ENCODE peak calls at places on chromosomes 3 and 15, in four cellular contexts. One of them, this sample, is unnamed.

GRCh38 chr3:127750226-127751031 is 71.9 kb downstream of the MGLL start:
- DNase-seq in GM23338: no peak
- DNase-seq in fibroblast of the aortic adventitia: peak; percentile 83
- DNase-seq in dorsolateral prefrontal cortex: no peak
- DNase-seq in this sample: peak; percentile 92

GRCh38 chr15:47399100-47399499 is 318.2 kb upstream of the SEMA6D start:
- DNase-seq in fibroblast of the aortic adventitia: no peak
- DNase-seq in GM23338: no peak
- DNase-seq in dorsolateral prefrontal cortex: no peak
- DNase-seq in this sample: no peak

GRCh38 chr15:92226020-92226612 is 167.6 kb upstream of the ST8SIA2 start:
- DNase-seq in GM23338: peak; percentile 62
- DNase-seq in dorsolateral prefrontal cortex: no peak
- DNase-seq in fibroblast of the aortic adventitia: peak; percentile 18
- DNase-seq in this sample: peak; percentile 42

GRCh38 chr3:133669949-133670524 is 8.3 kb upstream of the TOPBP1 start:
- DNase-seq in fibroblast of the aortic adventitia: no peak
- DNase-seq in dorsolateral prefrontal cortex: no peak
- DNase-seq in GM23338: no peak
- DNase-seq in this sample: no peak

GRCh38 chr3:23017800-23018199 is 185.3 kb upstream of the UBE2E2 start:
- DNase-seq in fibroblast of the aortic adventitia: peak; percentile 68
- DNase-seq in GM23338: no peak
- DNase-seq in dorsolateral prefrontal cortex: no peak
- DNase-seq in this sample: no peak

GRCh38 chr3:20185364-20185732 is 658 bp downstream of the SGO1 start:
- DNase-seq in dorsolateral prefrontal cortex: no peak
- DNase-seq in fibroblast of the aortic adventitia: peak; percentile 7
- DNase-seq in GM23338: peak; percentile 27
- DNase-seq in this sample: peak; percentile 51

GRCh38 chr3:25153130-25153529 is 274.9 kb upstream of the RARB start:
- DNase-seq in dorsolateral prefrontal cortex: no peak
- DNase-seq in fibroblast of the aortic adventitia: no peak
- DNase-seq in GM23338: no peak
- DNase-seq in this sample: no peak

GRCh38 chr3:127560051-127560787 is 30.3 kb downstream of the TPRA1 start:
- DNase-seq in fibroblast of the aortic adventitia: no peak
- DNase-seq in dorsolateral prefrontal cortex: no peak
- DNase-seq in GM23338: no peak
- DNase-seq in this sample: no peak

GRCh38 chr3:173275740-173276139 is 121.8 kb upstream of the NLGN1 start:
- DNase-seq in fibroblast of the aortic adventitia: no peak
- DNase-seq in GM23338: peak; percentile 72
- DNase-seq in dorsolateral prefrontal cortex: no peak
- DNase-seq in this sample: peak; percentile 38

GRCh38 chr3:188978772-188979171 is 193.0 kb upstream of the TPRG1 start:
- DNase-seq in fibroblast of the aortic adventitia: peak; percentile 43
- DNase-seq in GM23338: peak; percentile 4
- DNase-seq in dorsolateral prefrontal cortex: no peak
- DNase-seq in this sample: no peak

GRCh38 chr15:47384776-47385175 is 332.5 kb upstream of the SEMA6D start:
- DNase-seq in dorsolateral prefrontal cortex: no peak
- DNase-seq in GM23338: no peak
- DNase-seq in fibroblast of the aortic adventitia: no peak
- DNase-seq in this sample: no peak

GRCh38 chr3:57911588-57911987 is 96.6 kb upstream of the FLNB start:
- DNase-seq in fibroblast of the aortic adventitia: no peak
- DNase-seq in dorsolateral prefrontal cortex: no peak
- DNase-seq in GM23338: no peak
- DNase-seq in this sample: no peak

GRCh38 chr3:55508335-55508734 is 21.2 kb upstream of the WNT5A start:
- DNase-seq in fibroblast of the aortic adventitia: no peak
- DNase-seq in GM23338: no peak
- DNase-seq in dorsolateral prefrontal cortex: no peak
- DNase-seq in this sample: no peak

GRCh38 chr3:66107855-66108254 is 69.1 kb upstream of the MAGI1 start:
- DNase-seq in GM23338: no peak
- DNase-seq in fibroblast of the aortic adventitia: peak; percentile 95
- DNase-seq in dorsolateral prefrontal cortex: no peak
- DNase-seq in this sample: no peak

GRCh38 chr15:68431792-68432401 is at the start of gene ITGA11:
- DNase-seq in dorsolateral prefrontal cortex: no peak
- DNase-seq in GM23338: peak; percentile 90
- DNase-seq in fibroblast of the aortic adventitia: peak; percentile 54
- DNase-seq in this sample: peak; percentile 21

GRCh38 chr3:51503007-51503406 is 3.2 kb upstream of the DCAF1 start:
- DNase-seq in GM23338: no peak
- DNase-seq in fibroblast of the aortic adventitia: no peak
- DNase-seq in dorsolateral prefrontal cortex: no peak
- DNase-seq in this sample: no peak

GRCh38 chr3:51501833-51502561 is 2.2 kb upstream of the DCAF1 start:
- DNase-seq in dorsolateral prefrontal cortex: peak; percentile 70
- DNase-seq in fibroblast of the aortic adventitia: peak; percentile 82
- DNase-seq in GM23338: peak; percentile 92
- DNase-seq in this sample: peak; percentile 87

GRCh38 chr3:51502562-51502910 is 2.7 kb upstream of the DCAF1 start:
- DNase-seq in fibroblast of the aortic adventitia: no peak
- DNase-seq in dorsolateral prefrontal cortex: no peak
- DNase-seq in GM23338: peak; percentile 25
- DNase-seq in this sample: no peak

GRCh38 chr3:51498871-51499790 is 684 bp downstream of the DCAF1 start:
- DNase-seq in GM23338: peak; percentile 96
- DNase-seq in dorsolateral prefrontal cortex: peak; percentile 76
- DNase-seq in fibroblast of the aortic adventitia: peak; percentile 88
- DNase-seq in this sample: peak; percentile 94

GRCh38 chr3:51500632-51501131 is 867 bp upstream of the DCAF1 start:
- DNase-seq in fibroblast of the aortic adventitia: no peak
- DNase-seq in dorsolateral prefrontal cortex: no peak
- DNase-seq in GM23338: no peak
- DNase-seq in this sample: no peak
- H3K4me3 ChIP-seq in fibroblast of the aortic adventitia: no peak overlapping the region
- H3K4me3 ChIP-seq in dorsolateral prefrontal cortex: peak overlapping the region; percentile 93
- H3K4me3 ChIP-seq in GM23338: peak overlapping the region; percentile 5
- H3K4me3 ChIP-seq in this sample: peak overlapping the region; percentile 47

DNA sequence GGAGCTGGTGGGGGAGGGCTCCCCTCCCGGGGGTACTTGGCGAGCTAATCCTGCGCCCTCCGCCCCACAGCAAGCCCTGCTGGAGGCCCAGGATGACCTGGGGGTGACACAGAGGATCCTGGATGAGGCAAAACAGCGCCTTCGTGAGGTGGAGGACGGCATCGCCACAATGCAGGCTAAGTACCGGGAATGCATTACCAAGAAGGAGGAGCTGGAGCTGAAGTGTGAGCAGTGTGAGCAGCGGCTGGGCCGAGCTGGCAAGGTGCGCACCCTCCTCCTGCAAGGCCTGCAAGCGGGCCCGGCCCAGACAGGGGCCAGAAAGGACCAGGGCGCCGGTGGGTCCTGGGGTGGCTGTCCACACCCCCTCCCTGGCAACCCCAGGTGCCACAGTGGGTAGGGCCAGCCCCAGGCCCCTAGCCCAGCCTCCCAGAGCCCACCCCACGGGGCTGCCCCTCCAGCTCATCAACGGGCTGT is 56.5 kb downstream of the SEMA3G start:
- DNase-seq in dorsolateral prefrontal cortex: no peak
- DNase-seq in fibroblast of the aortic adventitia: no peak
- DNase-seq in GM23338: peak; percentile 80
- DNase-seq in this sample: no peak
- TF ChIP-seq CTCF in dorsolateral prefrontal cortex: no peak
- TF ChIP-seq CTCF in fibroblast of the aortic adventitia: no peak
- TF ChIP-seq CTCF in GM23338: peak; percentile 60
- TF ChIP-seq CTCF in this sample: no peak

DNA sequence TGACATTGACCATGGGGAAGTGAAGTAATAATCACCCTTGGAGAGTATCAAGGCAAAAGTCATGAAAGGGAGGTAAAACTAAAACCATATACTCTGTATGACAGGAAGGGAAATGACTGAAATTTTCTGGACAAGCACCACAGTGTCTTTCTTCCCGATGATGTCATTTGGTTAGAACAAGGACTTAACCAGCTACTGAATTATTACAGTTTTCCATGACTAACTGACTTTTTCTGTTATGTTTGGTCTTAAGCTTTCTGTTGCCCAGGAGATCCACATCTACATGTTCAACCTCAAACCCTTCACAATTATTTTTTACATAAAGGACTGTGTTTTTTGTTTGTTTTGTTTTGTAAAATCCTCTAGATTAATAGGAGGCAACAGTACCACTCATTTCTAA is 191.9 kb upstream of the IL12A start:
- DNase-seq in dorsolateral prefrontal cortex: no peak
- DNase-seq in GM23338: no peak
- DNase-seq in fibroblast of the aortic adventitia: peak; percentile 68
- DNase-seq in this sample: no peak
- H3K4me3 ChIP-seq in dorsolateral prefrontal cortex: no peak overlapping the region
- H3K4me3 ChIP-seq in GM23338: no peak overlapping the region
- H3K4me3 ChIP-seq in fibroblast of the aortic adventitia: no peak overlapping the region
- H3K4me3 ChIP-seq in this sample: no peak overlapping the region

DNA sequence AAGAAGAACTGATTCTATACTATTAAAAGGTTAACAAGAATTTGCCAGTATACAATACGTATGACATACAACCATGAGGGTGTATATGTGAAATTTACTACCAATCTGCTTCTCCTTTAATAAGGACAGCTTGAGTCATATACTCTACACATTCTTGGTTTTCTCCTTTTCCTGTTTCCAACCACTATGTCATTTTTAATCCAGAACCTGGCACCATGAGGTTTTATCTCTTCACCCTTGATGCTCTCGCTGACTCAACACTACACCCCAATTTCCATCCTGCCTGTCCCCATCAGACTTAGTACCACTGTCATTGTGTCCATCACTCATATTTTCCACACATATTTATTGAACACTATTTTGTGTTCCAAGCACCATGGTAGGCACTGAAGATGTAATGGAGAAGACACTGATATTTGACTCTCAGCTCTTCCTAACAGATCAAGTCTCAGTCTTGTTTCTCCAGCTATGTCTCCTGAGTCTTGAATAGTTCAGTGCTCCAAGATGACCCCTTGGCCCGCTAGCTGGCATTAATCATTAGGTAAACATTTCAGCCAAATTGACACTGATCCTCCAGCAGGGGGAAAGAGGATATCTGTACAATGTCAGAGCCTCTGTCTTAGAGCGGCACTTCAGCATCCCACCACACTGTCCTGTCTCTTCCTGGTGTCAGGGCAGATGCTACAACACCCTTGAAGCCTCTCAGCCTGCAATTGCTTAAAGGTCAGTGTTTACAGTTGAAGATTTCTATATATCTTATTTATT is 11.2 kb upstream of the COL8A1 start:
- DNase-seq in fibroblast of the aortic adventitia: no peak
- DNase-seq in dorsolateral prefrontal cortex: no peak
- DNase-seq in GM23338: no peak
- DNase-seq in this sample: peak; percentile 29
- TF ChIP-seq CTCF in fibroblast of the aortic adventitia: no peak
- TF ChIP-seq CTCF in dorsolateral prefrontal cortex: no peak
- TF ChIP-seq CTCF in GM23338: no peak
- TF ChIP-seq CTCF in this sample: no peak

DNA sequence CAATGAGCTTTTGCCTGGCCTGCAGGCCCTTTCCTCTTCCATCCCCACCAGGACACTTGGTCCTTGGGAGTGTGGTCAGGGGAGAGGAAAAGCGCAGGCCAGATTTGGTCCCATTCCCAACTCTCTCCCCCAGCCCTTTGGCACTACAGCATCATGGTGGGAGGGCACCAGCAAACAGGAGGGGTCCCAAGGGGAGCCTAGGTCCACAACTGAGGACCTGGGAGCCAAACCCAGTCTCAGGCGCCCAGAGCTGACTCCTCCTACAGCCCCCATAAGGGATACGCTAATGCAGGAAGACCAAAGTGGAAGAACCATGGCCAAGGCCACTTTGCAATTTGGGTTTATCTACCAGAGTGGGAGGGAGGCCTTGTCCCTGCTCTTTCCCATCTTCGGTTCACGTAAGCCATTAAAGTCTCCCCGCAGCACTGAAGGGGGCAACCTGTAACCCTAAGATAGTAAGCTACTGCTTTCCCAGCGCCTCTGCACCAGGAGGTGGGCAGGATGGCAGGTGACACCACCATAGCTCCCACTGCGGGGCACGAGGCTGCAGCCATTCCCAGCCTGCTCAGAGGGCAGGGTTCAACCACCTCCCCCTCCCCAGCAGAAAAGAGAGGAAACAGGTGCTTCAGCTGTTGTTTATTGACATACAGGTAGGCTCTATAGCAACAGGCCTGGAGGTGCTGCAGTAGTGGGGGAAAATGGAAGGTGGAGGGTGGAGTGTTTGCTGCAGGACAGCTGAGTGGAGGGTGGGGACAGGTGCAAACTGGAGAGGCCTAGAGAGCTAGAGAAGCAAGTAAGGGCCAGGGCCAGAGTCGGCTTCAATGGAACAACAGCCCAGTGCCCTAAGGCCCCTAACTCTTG is 1.1 kb upstream of the GRAMD2A start:
- DNase-seq in fibroblast of the aortic adventitia: no peak
- DNase-seq in GM23338: peak; percentile 20
- DNase-seq in dorsolateral prefrontal cortex: no peak
- DNase-seq in this sample: no peak
- H3K4me3 ChIP-seq in fibroblast of the aortic adventitia: no peak overlapping the region
- H3K4me3 ChIP-seq in GM23338: peak overlapping the region; percentile 50
- H3K4me3 ChIP-seq in dorsolateral prefrontal cortex: no peak overlapping the region
- H3K4me3 ChIP-seq in this sample: no peak overlapping the region

DNA sequence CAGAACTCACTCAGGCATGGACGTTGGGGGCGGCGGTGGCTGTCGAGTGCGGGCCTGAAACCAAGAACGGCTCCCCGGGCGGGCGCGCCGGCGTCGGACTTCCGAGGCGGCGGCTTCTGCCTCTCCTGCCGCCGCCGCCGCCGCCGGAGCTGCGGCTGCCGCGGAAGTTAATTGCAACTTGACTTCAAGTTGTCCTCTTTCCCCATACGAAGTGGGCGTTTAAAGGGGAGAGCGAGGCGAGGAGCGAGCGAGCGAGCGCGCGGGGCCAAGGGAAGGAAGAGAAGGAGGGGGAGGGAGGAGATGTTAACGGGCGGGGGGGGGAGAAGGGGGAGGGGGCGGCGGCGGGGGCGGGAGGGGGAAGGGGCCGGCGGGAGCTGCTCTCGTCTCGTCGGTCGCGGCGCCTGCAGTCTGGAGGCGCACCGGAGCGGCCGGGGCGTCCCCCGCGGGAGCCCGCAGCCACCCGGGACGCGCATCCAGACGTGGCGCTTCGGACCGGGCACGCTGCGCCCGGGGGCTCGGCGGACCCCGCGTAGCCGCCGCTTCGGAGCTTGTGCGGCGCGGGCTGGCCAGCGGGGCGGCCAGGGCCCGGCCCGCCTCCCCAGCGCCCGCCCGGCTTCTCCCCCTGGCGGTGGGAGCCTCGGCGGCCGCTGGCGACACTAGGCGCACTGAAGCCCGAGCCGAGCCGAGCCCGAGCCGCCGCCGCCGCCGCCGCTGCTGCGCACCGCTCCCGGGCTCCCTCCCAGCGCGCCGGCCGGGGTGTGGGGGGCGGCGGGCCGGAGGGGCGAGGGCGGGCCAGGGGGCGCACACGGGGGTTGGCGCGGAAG is 19.7 kb upstream of the SATB1 start:
- DNase-seq in fibroblast of the aortic adventitia: peak; percentile 20
- DNase-seq in GM23338: peak; percentile 77
- DNase-seq in dorsolateral prefrontal cortex: no peak
- DNase-seq in this sample: peak; percentile 40
- TF ChIP-seq CTCF in fibroblast of the aortic adventitia: peak; percentile 46
- TF ChIP-seq CTCF in GM23338: no peak
- TF ChIP-seq CTCF in dorsolateral prefrontal cortex: no peak
- TF ChIP-seq CTCF in this sample: peak; percentile 34

GRCh38 chr3:69764861-69765260 is 25.6 kb downstream of the MITF start:
- DNase-seq in dorsolateral prefrontal cortex: no peak
- DNase-seq in fibroblast of the aortic adventitia: no peak
- DNase-seq in GM23338: no peak
- DNase-seq in this sample: no peak
- H3K4me3 ChIP-seq in dorsolateral prefrontal cortex: no peak overlapping the region
- H3K4me3 ChIP-seq in fibroblast of the aortic adventitia: no peak overlapping the region
- H3K4me3 ChIP-seq in GM23338: no peak overlapping the region
- H3K4me3 ChIP-seq in this sample: no peak overlapping the region

GRCh38 chr3:190517696-190518095 is 3.8 kb downstream of the IL1RAP start:
- DNase-seq in GM23338: no peak
- DNase-seq in fibroblast of the aortic adventitia: peak; percentile 72
- DNase-seq in dorsolateral prefrontal cortex: no peak
- DNase-seq in this sample: no peak
- TF ChIP-seq CTCF in GM23338: no peak
- TF ChIP-seq CTCF in fibroblast of the aortic adventitia: no peak
- TF ChIP-seq CTCF in dorsolateral prefrontal cortex: no peak
- TF ChIP-seq CTCF in this sample: no peak

This sample was measured in GM12865.